ENCODE peak calls at places on chromosome 2, in nine cellular contexts. One of them, this sample, is unnamed.

GRCh38 chr2:207503234-207503633 is 26.5 kb upstream of the CREB1 start:
- DNase-seq in body of pancreas: peak
- DNase-seq in PC-9: no peak
- DNase-seq in adipocyte: no peak
- DNase-seq in cardiac muscle cell: peak
- DNase-seq in uterus: no peak
- DNase-seq in IMR-90: no peak
- DNase-seq in choroid plexus epithelial cell: peak
- DNase-seq in transverse colon: peak
- DNase-seq in this sample: no peak

GRCh38 chr2:239869272-239870155 is 155.6 kb downstream of the NDUFA10 start:
- DNase-seq in choroid plexus epithelial cell: no peak
- DNase-seq in cardiac muscle cell: no peak
- DNase-seq in transverse colon: no peak
- DNase-seq in body of pancreas: no peak
- DNase-seq in uterus: no peak
- DNase-seq in PC-9: no peak
- DNase-seq in adipocyte: no peak
- DNase-seq in IMR-90: no peak
- DNase-seq in this sample: no peak

GRCh38 chr2:172106128-172106961 is 3.6 kb upstream of the DLX2 start:
- DNase-seq in uterus: no peak
- DNase-seq in cardiac muscle cell: peak
- DNase-seq in IMR-90: peak
- DNase-seq in body of pancreas: no peak
- DNase-seq in PC-9: no peak
- DNase-seq in transverse colon: no peak
- DNase-seq in adipocyte: peak
- DNase-seq in choroid plexus epithelial cell: no peak
- DNase-seq in this sample: no peak

GRCh38 chr2:4576075-4576474 is 872.7 kb downstream of the DCDC2C start:
- DNase-seq in uterus: no peak
- DNase-seq in choroid plexus epithelial cell: no peak
- DNase-seq in PC-9: no peak
- DNase-seq in adipocyte: no peak
- DNase-seq in body of pancreas: no peak
- DNase-seq in transverse colon: no peak
- DNase-seq in IMR-90: no peak
- DNase-seq in cardiac muscle cell: no peak
- DNase-seq in this sample: no peak

GRCh38 chr2:102355526-102356380 is at the start of gene IL18R1:
- DNase-seq in transverse colon: peak
- DNase-seq in choroid plexus epithelial cell: peak
- DNase-seq in body of pancreas: peak
- DNase-seq in PC-9: peak
- DNase-seq in adipocyte: peak
- DNase-seq in uterus: peak
- DNase-seq in cardiac muscle cell: peak
- DNase-seq in IMR-90: peak
- DNase-seq in this sample: peak

GRCh38 chr2:74001121-74001520 is 16.4 kb downstream of the TET3 start:
- DNase-seq in choroid plexus epithelial cell: no peak
- DNase-seq in body of pancreas: no peak
- DNase-seq in IMR-90: peak
- DNase-seq in uterus: no peak
- DNase-seq in adipocyte: no peak
- DNase-seq in transverse colon: no peak
- DNase-seq in PC-9: no peak
- DNase-seq in cardiac muscle cell: no peak
- DNase-seq in this sample: peak

GRCh38 chr2:200913654-200914053 is 24.5 kb downstream of the NIF3L1 start:
- DNase-seq in adipocyte: peak
- DNase-seq in cardiac muscle cell: peak
- DNase-seq in uterus: no peak
- DNase-seq in PC-9: no peak
- DNase-seq in choroid plexus epithelial cell: peak
- DNase-seq in IMR-90: peak
- DNase-seq in body of pancreas: no peak
- DNase-seq in transverse colon: no peak
- DNase-seq in this sample: peak

GRCh38 chr2:17171446-17172049 is 346.7 kb downstream of the RAD51AP2 start:
- DNase-seq in adipocyte: peak
- DNase-seq in IMR-90: peak
- DNase-seq in body of pancreas: peak
- DNase-seq in uterus: no peak
- DNase-seq in PC-9: peak
- DNase-seq in transverse colon: no peak
- DNase-seq in cardiac muscle cell: peak
- DNase-seq in choroid plexus epithelial cell: peak
- DNase-seq in this sample: peak

GRCh38 chr2:77387324-77387723 is 134.9 kb downstream of the LRRTM4 start:
- DNase-seq in choroid plexus epithelial cell: no peak
- DNase-seq in IMR-90: no peak
- DNase-seq in transverse colon: no peak
- DNase-seq in adipocyte: no peak
- DNase-seq in uterus: no peak
- DNase-seq in cardiac muscle cell: no peak
- DNase-seq in PC-9: no peak
- DNase-seq in body of pancreas: no peak
- DNase-seq in this sample: no peak

GRCh38 chr2:127398239-127398590 is 10.4 kb upstream of the MAP3K2 start:
- DNase-seq in transverse colon: peak
- DNase-seq in choroid plexus epithelial cell: peak
- DNase-seq in PC-9: peak
- DNase-seq in body of pancreas: peak
- DNase-seq in IMR-90: peak
- DNase-seq in adipocyte: peak
- DNase-seq in cardiac muscle cell: peak
- DNase-seq in uterus: peak
- DNase-seq in this sample: peak

GRCh38 chr2:224946911-224947310 is 95.4 kb downstream of the DOCK10 start:
- DNase-seq in body of pancreas: no peak
- DNase-seq in uterus: no peak
- DNase-seq in cardiac muscle cell: peak
- DNase-seq in choroid plexus epithelial cell: peak
- DNase-seq in PC-9: no peak
- DNase-seq in adipocyte: peak
- DNase-seq in IMR-90: peak
- DNase-seq in transverse colon: no peak
- DNase-seq in this sample: peak

GRCh38 chr2:17194083-17194482 is 324.2 kb downstream of the RAD51AP2 start:
- DNase-seq in adipocyte: no peak
- DNase-seq in PC-9: no peak
- DNase-seq in choroid plexus epithelial cell: no peak
- DNase-seq in IMR-90: no peak
- DNase-seq in uterus: no peak
- DNase-seq in body of pancreas: no peak
- DNase-seq in transverse colon: no peak
- DNase-seq in cardiac muscle cell: no peak
- DNase-seq in this sample: no peak

GRCh38 chr2:229971298-229971790 is 49.0 kb downstream of the FBXO36 start:
- DNase-seq in adipocyte: no peak
- DNase-seq in choroid plexus epithelial cell: no peak
- DNase-seq in body of pancreas: no peak
- DNase-seq in uterus: no peak
- DNase-seq in transverse colon: no peak
- DNase-seq in PC-9: no peak
- DNase-seq in cardiac muscle cell: no peak
- DNase-seq in IMR-90: no peak
- DNase-seq in this sample: no peak

GRCh38 chr2:203177361-203177760 is 61.5 kb upstream of the CYP20A1 start:
- DNase-seq in adipocyte: no peak
- DNase-seq in PC-9: no peak
- DNase-seq in transverse colon: no peak
- DNase-seq in IMR-90: no peak
- DNase-seq in uterus: no peak
- DNase-seq in cardiac muscle cell: peak
- DNase-seq in choroid plexus epithelial cell: peak
- DNase-seq in body of pancreas: no peak
- DNase-seq in this sample: peak

GRCh38 chr2:200677721-200678532 is 92.1 kb downstream of the AOX1 start:
- DNase-seq in choroid plexus epithelial cell: peak
- DNase-seq in IMR-90: peak
- DNase-seq in transverse colon: no peak
- DNase-seq in body of pancreas: peak
- DNase-seq in adipocyte: peak
- DNase-seq in cardiac muscle cell: peak
- DNase-seq in uterus: no peak
- DNase-seq in PC-9: no peak
- DNase-seq in this sample: no peak

GRCh38 chr2:176174850-176175728 is 13.4 kb upstream of the HOXD1 start:
- DNase-seq in choroid plexus epithelial cell: no peak
- DNase-seq in uterus: peak
- DNase-seq in cardiac muscle cell: no peak
- DNase-seq in PC-9: no peak
- DNase-seq in transverse colon: peak
- DNase-seq in adipocyte: no peak
- DNase-seq in body of pancreas: no peak
- DNase-seq in IMR-90: no peak
- DNase-seq in this sample: no peak

GRCh38 chr2:190718652-190719526 is 70.0 kb downstream of the NAB1 start:
- DNase-seq in body of pancreas: peak
- DNase-seq in PC-9: peak
- DNase-seq in transverse colon: peak
- DNase-seq in choroid plexus epithelial cell: peak
- DNase-seq in IMR-90: peak
- DNase-seq in adipocyte: peak
- DNase-seq in uterus: no peak
- DNase-seq in cardiac muscle cell: peak
- DNase-seq in this sample: peak
- H3K4me3 ChIP-seq in body of pancreas: no peak
- H3K4me3 ChIP-seq in PC-9: no peak
- H3K4me3 ChIP-seq in transverse colon: no peak
- H3K4me3 ChIP-seq in choroid plexus epithelial cell: no peak
- H3K4me3 ChIP-seq in IMR-90: no peak
- H3K4me3 ChIP-seq in adipocyte: peak
- H3K4me3 ChIP-seq in uterus: no peak
- H3K4me3 ChIP-seq in cardiac muscle cell: no peak
- H3K4me3 ChIP-seq in this sample: no peak

DNA sequence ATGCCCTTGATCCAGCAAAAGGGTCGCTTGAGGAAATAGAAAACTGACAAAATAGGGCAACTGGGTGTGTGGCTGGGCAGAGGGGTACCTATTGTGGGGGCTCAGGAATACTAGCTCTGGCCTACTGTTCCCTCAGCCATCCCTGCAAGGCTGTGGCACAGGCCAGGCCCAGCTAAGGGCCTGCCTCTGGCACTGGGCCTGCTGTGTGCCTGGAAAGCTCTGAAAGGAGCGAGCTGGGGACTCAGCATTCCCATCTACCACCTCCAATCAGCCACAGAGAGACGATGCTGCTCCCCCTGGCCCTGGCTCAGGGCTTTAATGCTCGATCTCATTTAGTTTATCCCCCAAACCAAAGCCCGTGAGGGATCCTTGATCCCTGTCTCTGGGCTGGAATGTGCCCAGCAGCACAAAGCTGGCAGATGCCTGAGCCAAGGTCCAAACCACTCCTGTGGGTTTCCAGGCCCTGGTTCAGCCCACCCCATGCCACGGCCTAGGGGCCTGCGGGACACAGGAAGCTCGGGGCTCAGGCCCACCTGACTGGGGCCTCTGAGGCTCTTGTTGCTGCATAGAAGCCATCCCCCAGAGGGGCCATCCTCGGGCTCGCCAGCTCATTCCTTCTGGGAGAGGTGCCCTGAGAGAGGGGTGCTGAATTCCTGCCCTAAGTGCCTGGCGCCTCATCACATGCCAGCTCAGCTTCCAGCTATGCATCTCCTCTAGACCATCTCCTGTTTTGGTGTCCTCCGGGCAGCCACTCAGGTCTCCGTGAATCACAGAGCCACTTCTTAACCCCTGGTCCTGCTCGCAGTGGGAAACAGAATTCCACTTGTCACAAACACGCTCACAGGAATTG is 43.0 kb upstream of the KCNF1 start:
- DNase-seq in body of pancreas: no peak
- DNase-seq in PC-9: peak
- DNase-seq in cardiac muscle cell: no peak
- DNase-seq in transverse colon: no peak
- DNase-seq in choroid plexus epithelial cell: no peak
- DNase-seq in uterus: no peak
- DNase-seq in IMR-90: peak
- DNase-seq in adipocyte: peak
- DNase-seq in this sample: no peak
- H3K4me3 ChIP-seq in body of pancreas: no peak
- H3K4me3 ChIP-seq in PC-9: no peak
- H3K4me3 ChIP-seq in cardiac muscle cell: no peak
- H3K4me3 ChIP-seq in transverse colon: no peak
- H3K4me3 ChIP-seq in choroid plexus epithelial cell: no peak
- H3K4me3 ChIP-seq in uterus: no peak
- H3K4me3 ChIP-seq in IMR-90: no peak
- H3K4me3 ChIP-seq in adipocyte: no peak
- H3K4me3 ChIP-seq in this sample: no peak

GRCh38 chr2:143839456-143839855 is 680.5 kb downstream of the ZEB2 start:
- DNase-seq in body of pancreas: no peak
- DNase-seq in cardiac muscle cell: no peak
- DNase-seq in PC-9: no peak
- DNase-seq in uterus: no peak
- DNase-seq in IMR-90: no peak
- DNase-seq in choroid plexus epithelial cell: no peak
- DNase-seq in adipocyte: no peak
- DNase-seq in transverse colon: no peak
- DNase-seq in this sample: no peak
- H3K4me3 ChIP-seq in body of pancreas: no peak
- H3K4me3 ChIP-seq in cardiac muscle cell: no peak
- H3K4me3 ChIP-seq in PC-9: no peak
- H3K4me3 ChIP-seq in uterus: no peak
- H3K4me3 ChIP-seq in IMR-90: no peak
- H3K4me3 ChIP-seq in choroid plexus epithelial cell: no peak
- H3K4me3 ChIP-seq in adipocyte: no peak
- H3K4me3 ChIP-seq in transverse colon: no peak
- H3K4me3 ChIP-seq in this sample: no peak

GRCh38 chr2:113240150-113240914 is 38.4 kb downstream of the PAX8 start:
- DNase-seq in PC-9: peak
- DNase-seq in cardiac muscle cell: peak
- DNase-seq in uterus: peak
- DNase-seq in transverse colon: peak
- DNase-seq in choroid plexus epithelial cell: peak
- DNase-seq in body of pancreas: peak
- DNase-seq in adipocyte: peak
- DNase-seq in IMR-90: peak
- DNase-seq in this sample: peak

GRCh38 chr2:113234721-113235346 is 43.9 kb downstream of the PAX8 start:
- DNase-seq in uterus: no peak
- DNase-seq in cardiac muscle cell: no peak
- DNase-seq in transverse colon: no peak
- DNase-seq in body of pancreas: no peak
- DNase-seq in choroid plexus epithelial cell: no peak
- DNase-seq in IMR-90: peak
- DNase-seq in PC-9: no peak
- DNase-seq in adipocyte: no peak
- DNase-seq in this sample: no peak

GRCh38 chr2:113236367-113237159 is 42.2 kb downstream of the PAX8 start:
- DNase-seq in uterus: no peak
- DNase-seq in transverse colon: no peak
- DNase-seq in cardiac muscle cell: no peak
- DNase-seq in adipocyte: no peak
- DNase-seq in choroid plexus epithelial cell: no peak
- DNase-seq in body of pancreas: no peak
- DNase-seq in IMR-90: no peak
- DNase-seq in PC-9: peak
- DNase-seq in this sample: no peak

GRCh38 chr2:113240915-113241911 is 37.5 kb downstream of the PAX8 start:
- DNase-seq in cardiac muscle cell: peak
- DNase-seq in body of pancreas: peak
- DNase-seq in uterus: peak
- DNase-seq in IMR-90: peak
- DNase-seq in PC-9: peak
- DNase-seq in transverse colon: peak
- DNase-seq in adipocyte: peak
- DNase-seq in choroid plexus epithelial cell: peak
- DNase-seq in this sample: peak

GRCh38 chr2:113237604-113238003 is 41.1 kb downstream of the PAX8 start:
- DNase-seq in adipocyte: no peak
- DNase-seq in body of pancreas: no peak
- DNase-seq in transverse colon: no peak
- DNase-seq in uterus: no peak
- DNase-seq in IMR-90: no peak
- DNase-seq in cardiac muscle cell: no peak
- DNase-seq in PC-9: peak
- DNase-seq in choroid plexus epithelial cell: no peak
- DNase-seq in this sample: no peak
- H3K4me3 ChIP-seq in adipocyte: peak
- H3K4me3 ChIP-seq in body of pancreas: no peak
- H3K4me3 ChIP-seq in transverse colon: no peak
- H3K4me3 ChIP-seq in uterus: no peak
- H3K4me3 ChIP-seq in IMR-90: no peak
- H3K4me3 ChIP-seq in cardiac muscle cell: no peak
- H3K4me3 ChIP-seq in PC-9: peak
- H3K4me3 ChIP-seq in choroid plexus epithelial cell: no peak
- H3K4me3 ChIP-seq in this sample: no peak

This sample was measured in bronchial epithelial cell.